ENCODE peak calls at places on chromosomes 3 and 15, in seven cellular contexts. B is substantia nigra, X is transverse colon, Q is A549, I is heart right ventricle, G is neuronal stem cell, S is cardiac muscle cell. E is an unnamed sample.

GRCh38 chr15:77721963-77722362 is 89.3 kb upstream of the LINGO1 start:
- DNase-seq in G (no peak), Q (no peak), B (no peak), X (no peak), S (no peak), I (no peak), E (no peak)

GRCh38 chr15:44616974-44617373 is 46.5 kb downstream of the SPG11 start:
- DNase-seq in X (no peak), B (no peak), Q (no peak), S (no peak), I (no peak), G (no peak), E (no peak)

GRCh38 chr15:94453227-94453626 is 221.9 kb downstream of the MCTP2 start:
- DNase-seq in S (no peak), X (no peak), I (no peak), Q (no peak), G (no peak), B (no peak), E (no peak)

GRCh38 chr3:122916084-122916483 is 111.5 kb downstream of the SEMA5B start:
- DNase-seq in Q (no peak), S (no peak), B (no peak), G (no peak), X (no peak), I (no peak), E (no peak)

GRCh38 chr3:100637197-100637631 is 27.8 kb downstream of the ADGRG7 start:
- DNase-seq in S (peak), B (no peak), G (no peak), Q (peak), I (no peak), X (no peak), E (no peak)

GRCh38 chr3:97871206-97871605 is 49.4 kb downstream of the CRYBG3 start:
- DNase-seq in G (no peak), B (no peak), Q (no peak), X (no peak), I (no peak), S (peak), E (no peak)

GRCh38 chr3:105686324-105686897 is 182.4 kb downstream of the CBLB start:
- DNase-seq in S (peak), B (no peak), I (no peak), G (no peak), Q (peak), X (no peak), E (peak)

GRCh38 chr3:188183452-188183851 is 29.5 kb downstream of the LPP start:
- DNase-seq in Q (no peak), I (no peak), S (no peak), X (no peak), G (no peak), B (no peak), E (no peak)

GRCh38 chr15:82848201-82848993 is 39.0 kb downstream of the WHAMM start:
- DNase-seq in S (no peak), X (no peak), Q (no peak), B (no peak), I (no peak), G (no peak), E (no peak)

GRCh38 chr3:6168242-6168641 is 692.7 kb upstream of the GRM7 start:
- DNase-seq in Q (no peak), G (no peak), I (no peak), X (no peak), B (no peak), S (no peak), E (no peak)

GRCh38 chr3:57221883-57222282 is 5.6 kb upstream of the APPL1 start:
- DNase-seq in Q (peak), G (no peak), B (no peak), I (no peak), S (peak), X (no peak), E (no peak)

GRCh38 chr15:47991376-47991775 is 129.4 kb upstream of the SLC24A5 start:
- DNase-seq in Q (no peak), X (no peak), S (peak), I (no peak), B (no peak), G (no peak), E (no peak)

GRCh38 chr15:44971036-44971435 is 14.5 kb downstream of the TERB2 start:
- DNase-seq in S (no peak), Q (no peak), X (no peak), I (no peak), G (no peak), B (no peak), E (no peak)

GRCh38 chr3:13654330-13655073 is 105.6 kb downstream of the FBLN2 start:
- DNase-seq in B (no peak), X (no peak), I (no peak), G (no peak), S (no peak), Q (no peak), E (no peak)

GRCh38 chr3:188643736-188644135 is 489.8 kb downstream of the LPP start:
- DNase-seq in I (no peak), Q (no peak), X (no peak), S (no peak), G (no peak), B (no peak), E (no peak)

GRCh38 chr3:98978068-98978811 is 76.7 kb upstream of the DCBLD2 start:
- DNase-seq in X (no peak), B (no peak), S (no peak), Q (no peak), G (no peak), I (no peak), E (no peak)

GRCh38 chr15:28885630-28886430 is at the start of gene APBA2:
- DNase-seq in S (peak), B (no peak), G (no peak), Q (peak), X (no peak), I (no peak), E (no peak)

GRCh38 chr3:190443257-190443656 is 6.4 kb downstream of the TMEM207 start:
- DNase-seq in X (no peak), B (no peak), I (no peak), S (peak), Q (peak), G (no peak), E (no peak)

GRCh38 chr3:16455001-16455400 is 58.5 kb downstream of the RFTN1 start:
- DNase-seq in S (no peak), B (no peak), X (no peak), I (no peak), Q (no peak), G (no peak), E (no peak)

GRCh38 chr15:88653200-88654064 is 14.6 kb downstream of the ISG20 start:
- DNase-seq in Q (no peak), X (no peak), B (no peak), G (no peak), S (no peak), I (no peak), E (no peak)

DNA sequence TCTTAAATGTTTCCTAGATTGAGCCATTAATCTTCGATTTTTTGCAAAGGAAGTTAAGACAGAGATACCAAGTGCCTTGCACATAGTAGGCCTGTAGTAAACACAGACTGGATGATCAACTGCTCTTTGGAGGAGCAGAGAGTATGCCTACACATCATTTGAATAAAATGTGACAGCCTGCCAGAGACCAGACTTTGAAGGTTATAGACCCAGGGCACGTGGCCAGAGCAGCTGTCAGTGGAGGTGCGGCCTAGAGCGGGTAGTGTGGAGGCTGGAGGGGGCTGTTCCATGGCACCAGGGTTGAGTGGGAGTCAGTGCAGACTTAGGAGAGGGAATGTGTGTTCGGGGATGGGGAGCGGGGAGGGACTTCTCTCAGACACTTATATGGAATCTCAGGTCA is 80.8 kb downstream of the SMAD3 start:
- DNase-seq in S (peak), I (peak), B (no peak), G (no peak), Q (peak), X (peak), E (peak)
- H3K27ac ChIP-seq in S (peak), I (peak), B (no peak), G (no peak), Q (peak), X (peak), E (peak)

DNA sequence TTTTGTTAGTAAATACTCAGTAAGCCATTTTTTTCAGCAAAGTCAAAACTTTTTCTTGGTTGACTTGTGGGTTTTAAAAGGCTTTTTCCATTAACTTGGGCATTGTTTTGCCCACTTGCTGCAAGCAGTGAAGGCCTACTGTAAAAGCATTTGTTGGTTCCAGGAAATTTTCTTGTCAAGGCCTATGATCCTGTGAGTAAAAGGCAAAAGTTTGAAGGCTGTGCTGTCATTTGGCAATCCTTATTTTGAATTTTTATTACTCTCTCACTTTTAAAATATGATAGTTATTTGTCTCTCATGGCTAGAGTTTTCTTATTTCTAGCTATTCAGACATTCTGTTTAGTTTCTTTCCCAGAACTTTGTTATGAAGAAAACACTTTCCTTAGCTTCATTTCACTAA is 13.0 kb downstream of the P2RY12 start:
- DNase-seq in G (no peak), S (no peak), X (no peak), B (no peak), Q (no peak), I (no peak), E (no peak)
- H3K27ac ChIP-seq in G (no peak), S (no peak), X (no peak), B (no peak), Q (no peak), I (no peak), E (no peak)

DNA sequence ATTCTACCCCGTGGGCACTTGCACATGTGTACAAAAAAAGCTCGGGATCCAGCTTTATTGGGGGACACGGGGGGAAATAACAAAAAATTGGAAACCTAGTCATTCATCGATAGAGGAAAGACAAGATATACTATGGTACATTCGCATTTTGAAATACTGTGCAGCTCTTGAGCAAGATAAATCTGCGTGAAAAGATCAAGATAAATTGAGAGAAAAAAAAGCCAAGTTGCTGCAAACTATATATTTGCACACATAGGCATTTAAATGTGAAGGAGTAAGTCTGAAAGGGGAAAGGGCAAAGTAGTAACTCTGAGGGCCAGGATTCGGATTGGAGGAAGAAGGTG is 620 bp upstream of the UBR1 start:
- DNase-seq in S (no peak), I (no peak), B (no peak), G (no peak), Q (no peak), X (no peak), E (no peak)
- H3K27ac ChIP-seq in S (peak), I (peak), B (peak), G (no peak), Q (peak), X (peak), E (peak)

DNA sequence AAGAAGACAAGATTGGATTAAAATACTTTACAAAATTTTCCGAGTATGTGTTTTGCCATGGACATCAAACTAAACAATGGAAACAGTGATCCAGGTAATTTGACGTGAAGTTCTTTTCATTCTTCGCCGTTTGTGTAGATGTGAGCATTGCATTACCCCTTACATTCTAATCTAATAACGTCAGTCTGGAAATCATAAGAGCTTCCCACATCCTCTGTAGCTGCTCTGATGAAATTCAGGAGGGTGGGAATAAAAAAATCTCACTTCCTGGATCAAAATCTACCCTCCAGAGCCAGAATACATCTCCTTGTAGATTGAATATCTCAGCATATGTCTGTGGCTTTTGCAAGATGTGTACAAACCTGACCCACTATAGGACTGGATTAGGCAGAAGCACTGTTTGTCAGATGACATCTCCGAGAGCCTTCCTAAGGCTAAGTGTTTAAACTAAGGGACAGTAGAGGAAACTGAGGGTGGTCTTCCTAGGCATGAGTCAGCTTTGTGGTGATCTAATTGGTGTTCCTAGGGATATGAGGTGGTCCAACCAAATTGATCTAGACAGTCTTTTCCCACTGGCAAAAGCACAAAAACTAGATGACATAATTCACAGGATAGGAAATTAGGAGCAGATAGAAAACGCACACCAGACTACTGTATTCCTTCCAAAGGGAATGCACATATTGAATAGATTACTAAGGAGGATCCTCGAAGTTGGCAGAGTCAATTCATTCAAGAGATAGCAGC is 216.2 kb upstream of the LRTM1 start:
- DNase-seq in G (no peak), Q (no peak), I (no peak), S (peak), X (no peak), B (no peak), E (no peak)
- H3K27ac ChIP-seq in G (no peak), Q (no peak), I (no peak), S (no peak), X (no peak), B (no peak), E (no peak)

DNA sequence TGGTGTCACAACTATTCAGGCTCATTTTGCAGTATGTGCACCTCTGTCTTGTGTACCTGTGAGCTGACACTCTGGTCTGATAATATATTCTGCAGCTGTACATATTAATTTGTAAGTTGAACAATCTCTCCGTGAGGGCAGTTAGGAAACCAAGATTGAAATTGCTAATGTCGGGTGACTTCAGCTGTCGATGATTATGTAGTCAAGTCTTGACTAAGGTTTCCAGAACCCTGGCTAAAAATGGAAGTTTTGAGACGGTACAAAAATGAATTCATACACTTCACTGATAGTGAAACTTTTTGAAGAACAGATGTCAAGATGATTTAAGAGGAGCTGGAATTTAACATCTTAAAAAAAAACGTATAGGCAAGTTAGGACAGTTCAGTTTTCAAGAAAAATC is 196.8 kb upstream of the ICE2 start:
- DNase-seq in S (no peak), Q (no peak), G (no peak), I (no peak), X (no peak), B (no peak), E (no peak)
- H3K27ac ChIP-seq in S (no peak), Q (no peak), G (no peak), I (no peak), X (no peak), B (no peak), E (no peak)

DNA sequence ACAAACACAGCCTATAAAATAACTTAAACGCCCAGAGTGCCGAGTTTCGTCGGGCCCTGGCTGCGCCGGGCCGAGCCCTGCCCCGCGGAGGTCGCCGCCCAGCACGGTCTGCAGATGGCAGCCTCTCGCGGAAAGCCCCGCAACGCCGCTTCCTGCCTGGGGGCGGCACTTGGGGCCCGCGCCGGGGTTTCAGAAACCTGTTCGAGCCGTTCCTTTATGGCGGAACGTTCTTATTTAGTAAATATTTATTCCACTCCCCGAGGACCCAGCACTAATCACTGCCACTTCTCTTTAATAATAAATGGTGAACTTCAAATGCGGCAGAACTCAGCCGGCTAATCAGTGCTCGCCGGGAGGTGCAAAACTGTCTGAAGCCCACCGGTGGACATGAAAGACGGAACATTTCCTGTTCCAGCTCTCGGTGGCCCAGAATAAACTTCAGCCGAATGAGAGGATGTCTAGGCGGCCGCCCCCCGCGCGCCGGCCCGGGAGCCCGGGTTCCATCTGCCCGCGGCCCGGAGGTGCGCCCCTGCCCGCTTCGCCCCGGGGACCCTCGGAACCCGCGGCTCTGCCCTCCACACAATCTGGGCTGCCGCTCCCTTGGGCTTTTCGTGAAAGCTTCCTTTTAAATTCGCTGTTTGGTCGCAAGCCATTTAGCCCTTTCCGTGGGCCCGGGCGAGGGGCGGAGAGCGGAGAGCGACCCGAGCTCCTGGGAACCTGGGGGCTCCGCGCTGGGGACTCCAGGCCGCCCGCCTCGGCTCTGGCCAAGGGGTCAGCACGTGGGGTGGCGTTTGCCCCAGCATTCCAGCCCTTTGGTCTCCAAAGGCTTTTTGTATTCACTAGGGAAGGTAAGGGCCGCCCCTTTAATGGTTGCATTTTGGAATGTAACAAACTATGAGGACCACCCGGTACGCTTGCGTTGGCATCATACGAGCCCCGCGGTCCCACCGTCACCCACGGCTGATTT is 110.8 kb upstream of the ATP11B start:
- DNase-seq in S (peak), Q (peak), I (peak), G (peak), B (peak), X (peak), E (no peak)
- H3K27ac ChIP-seq in S (no peak), Q (peak), I (no peak), G (peak), B (peak), X (peak), E (no peak)

GRCh38 chr3:62538706-62539356 is 165.5 kb upstream of the FEZF2 start:
- DNase-seq in Q (no peak), I (no peak), B (no peak), X (no peak), G (no peak), S (no peak), E (no peak)

GRCh38 chr3:62546266-62546665 is 172.9 kb upstream of the FEZF2 start:
- DNase-seq in I (no peak), B (no peak), G (no peak), Q (no peak), X (no peak), S (no peak), E (no peak)

GRCh38 chr3:62539762-62540161 is 166.4 kb upstream of the FEZF2 start:
- DNase-seq in Q (no peak), G (no peak), S (no peak), X (no peak), B (no peak), I (no peak), E (no peak)

DNA sequence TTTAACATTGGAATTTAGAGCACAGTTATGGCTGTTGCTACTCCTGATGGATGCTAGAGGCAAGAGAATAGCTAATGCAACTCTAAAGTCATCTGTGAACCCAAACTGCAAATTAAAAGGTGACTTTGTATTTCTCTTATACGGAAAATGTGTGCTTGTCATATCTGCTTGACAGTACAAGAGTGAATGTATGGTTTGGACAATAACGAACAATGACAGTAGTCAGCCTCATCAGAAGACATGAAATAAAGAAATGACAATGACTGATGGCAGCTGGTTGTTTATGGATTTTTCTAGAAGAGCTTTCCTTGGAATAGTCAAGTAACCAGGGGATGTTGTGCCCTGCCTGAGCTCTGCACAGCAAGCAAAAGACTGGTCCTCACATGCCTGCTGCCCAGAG is 168.8 kb upstream of the FEZF2 start:
- DNase-seq in Q (no peak), G (no peak), B (no peak), I (no peak), X (no peak), S (no peak), E (no peak)
- H3K27ac ChIP-seq in Q (no peak), G (no peak), B (no peak), I (no peak), X (no peak), S (no peak), E (no peak)

GRCh38 chr3:9130318-9131110 is 118.9 kb downstream of the SRGAP3 start:
- DNase-seq in G (no peak), X (no peak), B (no peak), S (peak), I (no peak), Q (peak), E (no peak)
- H3K27ac ChIP-seq in G (no peak), X (no peak), B (no peak), S (no peak), I (no peak), Q (no peak), E (no peak)

DNA sequence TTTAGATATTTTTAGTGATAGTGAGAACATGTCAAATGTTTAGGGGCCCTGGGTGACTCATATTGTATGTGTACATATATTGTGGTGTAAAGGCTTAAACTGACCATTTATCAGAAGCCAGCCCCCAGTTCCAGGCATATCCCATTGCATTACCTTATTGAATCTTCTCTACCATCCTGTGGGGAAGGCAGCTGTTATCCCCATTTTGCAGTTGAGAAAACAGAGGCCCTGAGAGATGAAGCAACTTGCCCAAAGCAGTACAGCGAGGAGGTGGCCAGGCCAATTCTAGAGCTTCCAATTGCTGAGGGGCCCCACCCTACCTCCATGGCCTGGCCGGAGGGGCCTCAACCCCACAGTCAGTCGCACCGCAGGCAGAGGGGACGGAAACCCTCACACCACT is 47.9 kb downstream of the ZNF710 start:
- DNase-seq in S (no peak), B (no peak), X (no peak), G (no peak), Q (no peak), I (no peak), E (no peak)
- H3K27ac ChIP-seq in S (no peak), B (no peak), X (no peak), G (no peak), Q (no peak), I (no peak), E (no peak)

GRCh38 chr3:30341851-30342250 is 264.6 kb upstream of the TGFBR2 start:
- DNase-seq in G (no peak), I (no peak), S (no peak), X (no peak), B (no peak), Q (no peak), E (no peak)
- H3K27ac ChIP-seq in G (no peak), I (no peak), S (no peak), X (peak), B (no peak), Q (peak), E (no peak)